ENCODE peak calls at places on chromosome 15, in six cellular contexts. A is body of pancreas; U is heart right ventricle; L is CD8-positive, alpha-beta T cell; G is hepatocyte; M is left ventricle myocardium inferior. D is an unnamed sample.
A peak's percentile ranks its signal among the peaks of the same experiment; 100 is the strongest.

GRCh38 chr15:81400640-81401236 is 26.7 kb upstream of the TMC3 start:
- DNase-seq in A (no peak), M (no peak), U (no peak), G (peak; percentile 66), L (no peak), D (peak; percentile 76)

GRCh38 chr15:75779504-75779903 is 63.7 kb upstream of the UBE2Q2 start:
- DNase-seq in U (no peak), M (no peak), L (no peak), G (no peak), A (no peak), D (no peak)

GRCh38 chr15:78697449-78697848 is 56.4 kb upstream of the CHRNB4 start:
- DNase-seq in A (no peak), M (no peak), U (no peak), L (no peak), G (no peak), D (no peak)

GRCh38 chr15:79640206-79640605 is 208.1 kb downstream of the MINAR1 start:
- DNase-seq in M (peak; percentile 15), A (no peak), G (peak; percentile 59), L (no peak), U (peak; percentile 47), D (no peak)

GRCh38 chr15:71940004-71940588 is 129.7 kb downstream of the NR2E3 start:
- DNase-seq in A (no peak), U (no peak), L (no peak), M (no peak), G (no peak), D (no peak)

GRCh38 chr15:65318870-65319356 is 14.4 kb downstream of the RNU5B-1 start:
- DNase-seq in A (peak; percentile 86), U (peak; percentile 77), L (peak; percentile 78), M (peak; percentile 69), G (peak; percentile 90), D (peak; percentile 87)

GRCh38 chr15:101043911-101044624 is 124.9 kb downstream of the LRRK1 start:
- DNase-seq in G (no peak), U (peak; percentile 1), M (no peak), A (no peak), L (no peak), D (no peak)

GRCh38 chr15:42385206-42385979 is 26.1 kb downstream of the CAPN3 start:
- DNase-seq in A (peak; percentile 12), G (peak; percentile 81), L (no peak), M (no peak), U (no peak), D (peak; percentile 81)

GRCh38 chr15:42032376-42033213 is 11.8 kb upstream of the PLA2G4E start:
- DNase-seq in A (no peak), M (no peak), L (no peak), G (no peak), U (no peak), D (no peak)

GRCh38 chr15:63291507-63291906 is 14.1 kb downstream of the APH1B start:
- DNase-seq in L (no peak), A (no peak), U (no peak), G (peak; percentile 8), M (no peak), D (peak; percentile 74)

GRCh38 chr15:100809587-100809986 is 70.0 kb upstream of the ALDH1A3 start:
- DNase-seq in L (no peak), M (no peak), A (no peak), G (no peak), U (no peak), D (no peak)

GRCh38 chr15:60379466-60380274 is 18.1 kb downstream of the ANXA2 start:
- DNase-seq in A (no peak), M (no peak), L (no peak), U (no peak), G (peak; percentile 83), D (peak; percentile 95)
- H3K27ac ChIP-seq in A (peak overlapping the region; percentile 74), M (peak overlapping the region; percentile 75), L (no peak overlapping the region), U (peak overlapping the region; percentile 46), G (peak overlapping the region; percentile 91), D (peak overlapping the region; percentile 87)

DNA sequence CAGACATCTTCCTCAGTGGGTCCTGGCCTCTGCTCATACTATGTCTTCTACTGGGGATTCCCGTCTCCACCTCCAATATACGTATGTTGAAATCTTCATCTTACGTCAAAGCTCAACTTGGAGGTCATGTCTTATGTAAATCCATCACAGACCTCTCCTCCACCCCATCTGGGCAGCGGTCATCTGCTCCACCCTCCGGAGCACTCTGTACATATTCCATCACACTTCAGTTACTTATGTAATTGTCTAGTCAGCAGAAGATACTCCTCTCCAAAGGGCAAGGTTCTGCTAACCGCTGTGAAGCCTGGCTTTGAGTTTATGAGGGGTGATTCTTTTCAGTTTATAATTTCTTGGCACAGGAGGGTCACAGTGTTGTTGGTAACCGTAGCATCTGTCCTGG is 22.0 kb downstream of the MAP2K1 start:
- DNase-seq in M (no peak), A (no peak), U (no peak), L (no peak), G (no peak), D (no peak)
- H3K27ac ChIP-seq in M (no peak overlapping the region), A (no peak overlapping the region), U (no peak overlapping the region), L (no peak overlapping the region), G (no peak overlapping the region), D (peak overlapping the region; percentile 76)

DNA sequence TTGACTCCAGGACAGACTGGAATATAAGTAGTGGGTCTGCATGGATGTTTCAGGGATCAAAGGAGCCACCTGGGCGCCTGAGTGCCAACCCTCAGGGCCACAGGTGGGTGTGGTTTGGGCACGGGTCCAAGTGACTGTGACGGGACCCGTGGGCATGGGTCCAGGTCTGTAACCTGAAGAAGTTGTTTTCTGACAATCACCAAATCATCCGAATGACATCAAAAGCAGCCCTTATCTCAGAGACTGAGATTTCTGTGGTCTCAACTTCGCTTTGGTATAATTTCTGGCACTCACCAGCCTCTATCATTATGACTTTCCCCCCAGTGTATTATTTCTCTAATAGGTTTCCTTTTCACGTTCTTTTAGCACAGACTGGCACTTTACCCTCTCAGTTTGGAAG is 24.4 kb downstream of the RLBP1 start:
- DNase-seq in U (no peak), M (no peak), G (no peak), A (peak; percentile 83), L (no peak), D (no peak)
- H3K27ac ChIP-seq in U (peak overlapping the region; percentile 32), M (peak overlapping the region; percentile 66), G (peak overlapping the region; percentile 28), A (peak overlapping the region; percentile 85), L (no peak overlapping the region), D (peak overlapping the region; percentile 70)

GRCh38 chr15:25417604-25418003 is 21.2 kb downstream of the UBE3A start:
- DNase-seq in L (no peak), U (no peak), M (no peak), A (no peak), G (no peak), D (no peak)

GRCh38 chr15:25415707-25416106 is 23.1 kb downstream of the UBE3A start:
- DNase-seq in L (no peak), A (no peak), G (no peak), M (no peak), U (no peak), D (no peak)

GRCh38 chr15:25418202-25418601 is 20.6 kb downstream of the UBE3A start:
- DNase-seq in U (no peak), M (no peak), A (no peak), G (no peak), L (no peak), D (no peak)

GRCh38 chr15:25415217-25415616 is 23.6 kb downstream of the UBE3A start:
- DNase-seq in A (no peak), L (no peak), G (no peak), U (no peak), M (no peak), D (no peak)

DNA sequence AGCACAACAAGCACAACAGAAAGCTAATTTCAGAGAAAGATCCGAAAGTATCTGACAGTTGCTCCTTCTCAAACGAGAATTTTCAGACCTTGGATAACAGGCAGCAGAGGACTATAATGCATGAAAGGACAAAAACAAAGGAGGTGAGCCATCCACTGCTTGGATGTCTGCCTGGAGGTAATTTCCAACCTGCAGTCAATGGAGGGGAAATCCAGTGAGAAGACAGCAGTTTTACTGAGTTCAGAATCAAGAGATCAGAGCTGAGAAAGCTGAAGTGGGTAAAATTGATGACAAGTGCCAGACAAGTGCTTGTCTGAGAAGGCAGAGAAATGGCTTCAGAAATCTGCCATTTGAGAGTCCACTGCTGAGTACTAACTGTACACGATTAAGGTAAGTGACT is 22.1 kb downstream of the UBE3A start:
- DNase-seq in L (no peak), U (no peak), G (no peak), A (no peak), M (no peak), D (no peak)
- H3K27ac ChIP-seq in L (no peak overlapping the region), U (no peak overlapping the region), G (no peak overlapping the region), A (no peak overlapping the region), M (no peak overlapping the region), D (peak overlapping the region; percentile 36)

GRCh38 chr15:92877000-92877399 is 23.1 kb upstream of the CHD2 start:
- DNase-seq in A (no peak), M (no peak), G (peak; percentile 55), U (no peak), L (no peak), D (no peak)
- H3K27ac ChIP-seq in A (no peak overlapping the region), M (peak overlapping the region; percentile 72), G (peak overlapping the region; percentile 48), U (no peak overlapping the region), L (no peak overlapping the region), D (no peak overlapping the region)

D was measured in cardiac muscle cell.